ENCODE peak calls at places on chromosome 4, in ten cellular contexts. O is mesenchymal stem cell; C is thoracic aorta; B is heart right ventricle; G is tibial artery; W is caudate nucleus; T is CD4-positive, alpha-beta memory T cell; V is AG04450; X is RWPE1; D is right cardiac atrium. U is an unnamed sample.

GRCh38 chr4:94635172-94635571 is 122.6 kb upstream of the BMPR1B start:
- DNase-seq in B (no peak), X (no peak), C (no peak), D (no peak), G (no peak), O (peak), V (no peak), W (no peak), T (no peak), U (no peak)

GRCh38 chr4:6473264-6474052 is 1.0 kb upstream of the PPP2R2C start:
- DNase-seq in O (no peak), G (no peak), B (no peak), V (no peak), C (no peak), X (no peak), D (no peak), W (no peak), T (no peak), U (no peak)

GRCh38 chr4:152643153-152644035 is 36.4 kb downstream of the TMEM154 start:
- DNase-seq in V (no peak), C (no peak), O (no peak), D (peak), G (no peak), W (no peak), B (no peak), X (no peak), T (no peak), U (no peak)

GRCh38 chr4:144645621-144646522 is at the start of gene HHIP:
- DNase-seq in W (peak), O (peak), B (peak), T (no peak), G (peak), C (no peak), V (no peak), X (peak), D (peak), U (no peak)

GRCh38 chr4:32429151-32429550 is 1709.0 kb downstream of the PCDH7 start:
- DNase-seq in X (no peak), V (no peak), W (no peak), G (no peak), B (no peak), O (peak), T (no peak), C (no peak), D (no peak), U (no peak)

GRCh38 chr4:184168406-184169019 is 49.2 kb downstream of the ENPP6 start:
- DNase-seq in X (peak), G (peak), B (peak), C (no peak), O (peak), W (peak), D (peak), V (peak), T (no peak), U (no peak)

GRCh38 chr4:107945809-107946208 is 14.5 kb downstream of the CYP2U1 start:
- DNase-seq in C (no peak), V (no peak), G (no peak), W (no peak), X (no peak), B (no peak), O (no peak), T (no peak), D (no peak), U (no peak)

GRCh38 chr4:107392951-107393350 is 327.1 kb downstream of the PAPSS1 start:
- DNase-seq in T (no peak), G (peak), V (no peak), O (peak), D (no peak), C (no peak), W (no peak), B (no peak), X (no peak), U (no peak)

GRCh38 chr4:188976644-188977115 is 837.4 kb downstream of the TRIML1 start:
- DNase-seq in V (no peak), C (no peak), D (no peak), G (no peak), W (no peak), B (no peak), X (no peak), T (no peak), O (peak), U (no peak)

GRCh38 chr4:139550724-139551429 is 5.1 kb downstream of the SETD7 start:
- DNase-seq in O (peak), D (peak), T (no peak), G (peak), X (no peak), B (no peak), V (no peak), W (no peak), C (no peak), U (no peak)
- H3K27ac ChIP-seq in O (peak), D (no peak), T (no peak), G (peak), X (no peak), B (peak), V (peak), W (no peak), C (no peak), U (no peak)

GRCh38 chr4:121191351-121191750 is 27.2 kb upstream of the TNIP3 start:
- DNase-seq in D (no peak), W (no peak), O (no peak), G (no peak), X (no peak), T (no peak), B (no peak), C (no peak), V (no peak), U (no peak)

GRCh38 chr4:121189811-121190210 is 25.7 kb upstream of the TNIP3 start:
- DNase-seq in X (no peak), D (no peak), B (no peak), V (no peak), T (peak), W (no peak), O (no peak), G (no peak), C (no peak), U (no peak)

GRCh38 chr4:121192013-121192412 is 27.9 kb upstream of the TNIP3 start:
- DNase-seq in V (no peak), G (no peak), D (no peak), O (no peak), W (no peak), X (no peak), C (no peak), T (no peak), B (no peak), U (no peak)

GRCh38 chr4:121189351-121189750 is 25.2 kb upstream of the TNIP3 start:
- DNase-seq in T (no peak), B (no peak), G (no peak), W (no peak), V (no peak), C (no peak), O (no peak), X (no peak), D (no peak), U (no peak)

GRCh38 chr4:121190389-121190788 is 26.3 kb upstream of the TNIP3 start:
- DNase-seq in W (no peak), D (no peak), B (no peak), O (no peak), V (no peak), C (no peak), G (no peak), X (no peak), T (no peak), U (no peak)
- H3K27ac ChIP-seq in W (no peak), D (no peak), B (no peak), O (no peak), V (no peak), C (no peak), G (no peak), X (no peak), T (peak), U (no peak)

GRCh38 chr4:82624819-82625218 is 63.0 kb upstream of the TMEM150C start:
- DNase-seq in D (no peak), W (no peak), V (no peak), O (no peak), B (no peak), C (no peak), G (no peak), T (no peak), X (no peak), U (no peak)
- H3K27ac ChIP-seq in D (no peak), W (peak), V (no peak), O (no peak), B (peak), C (no peak), G (no peak), T (no peak), X (no peak), U (no peak)

GRCh38 chr4:174259580-174259979 is 23.9 kb downstream of the FBXO8 start:
- DNase-seq in X (no peak), T (no peak), C (no peak), W (no peak), O (no peak), V (no peak), B (no peak), D (no peak), G (no peak), U (no peak)

GRCh38 chr4:174262624-174263444 is 20.6 kb downstream of the FBXO8 start:
- DNase-seq in T (no peak), W (no peak), O (no peak), B (no peak), V (no peak), G (no peak), C (no peak), X (no peak), D (no peak), U (no peak)

GRCh38 chr4:174263445-174263736 is 20.1 kb downstream of the FBXO8 start:
- DNase-seq in G (no peak), X (no peak), C (no peak), O (no peak), T (no peak), D (no peak), W (no peak), B (no peak), V (no peak), U (no peak)

GRCh38 chr4:174256277-174256713 is 27.2 kb downstream of the FBXO8 start:
- DNase-seq in O (peak), B (no peak), G (no peak), T (no peak), W (no peak), C (no peak), D (no peak), V (no peak), X (peak), U (no peak)

GRCh38 chr4:174260099-174260498 is 23.4 kb downstream of the FBXO8 start:
- DNase-seq in O (peak), T (no peak), G (no peak), W (no peak), C (no peak), V (peak), X (peak), B (no peak), D (no peak), U (no peak)
- H3K27ac ChIP-seq in O (no peak), T (no peak), G (no peak), W (no peak), C (no peak), V (no peak), X (no peak), B (no peak), D (no peak), U (no peak)

GRCh38 chr4:41321216-41321945 is 64.7 kb downstream of the UCHL1 start:
- DNase-seq in T (no peak), D (no peak), X (no peak), G (no peak), B (no peak), W (no peak), C (no peak), V (no peak), O (no peak), U (no peak)

GRCh38 chr4:41318839-41319530 is 62.3 kb downstream of the UCHL1 start:
- DNase-seq in V (no peak), G (no peak), B (peak), C (no peak), D (peak), O (peak), W (no peak), T (no peak), X (no peak), U (no peak)

GRCh38 chr4:41319553-41319952 is 62.8 kb downstream of the UCHL1 start:
- DNase-seq in W (no peak), C (no peak), T (no peak), V (no peak), D (no peak), G (no peak), X (peak), B (no peak), O (no peak), U (no peak)

GRCh38 chr4:41320278-41320677 is 63.5 kb downstream of the UCHL1 start:
- DNase-seq in C (no peak), B (no peak), O (no peak), T (no peak), V (no peak), X (no peak), G (no peak), W (no peak), D (no peak), U (no peak)

DNA sequence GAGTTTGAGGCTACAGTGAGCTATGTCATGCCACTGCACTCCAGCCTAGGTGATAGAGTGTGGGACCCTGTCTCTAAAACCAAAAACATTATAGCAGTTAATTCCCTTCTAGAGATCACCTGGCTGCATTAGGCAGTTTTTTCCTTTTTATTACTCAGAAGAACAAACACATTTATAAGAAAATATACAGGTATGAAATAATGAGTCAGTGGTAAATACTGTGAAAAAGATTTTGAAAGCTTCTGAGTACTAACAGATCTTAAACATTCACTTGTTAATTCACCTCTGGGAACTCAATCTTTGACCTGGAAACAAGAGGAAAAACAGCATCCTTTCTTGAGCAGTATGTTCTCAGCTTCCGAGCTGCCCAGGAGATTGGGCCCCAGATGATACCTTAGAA is 64.1 kb downstream of the UCHL1 start:
- DNase-seq in B (no peak), X (no peak), D (no peak), T (no peak), V (no peak), W (no peak), C (no peak), O (no peak), G (no peak), U (no peak)
- H3K27ac ChIP-seq in B (no peak), X (no peak), D (no peak), T (no peak), V (no peak), W (no peak), C (no peak), O (no peak), G (no peak), U (peak)

GRCh38 chr4:56613101-56613862 is 67.8 kb downstream of the HOPX start:
- DNase-seq in X (peak), G (no peak), B (no peak), C (no peak), D (no peak), O (peak), T (no peak), V (peak), W (no peak), U (no peak)
- H3K27ac ChIP-seq in X (peak), G (no peak), B (no peak), C (no peak), D (no peak), O (peak), T (no peak), V (peak), W (no peak), U (peak)

U was measured in RWPE2.